ENCODE peak calls at places on chromosomes 16 and 17, in five cellular contexts. V is CD8-positive, alpha-beta T cell; T is cardiac muscle cell; R is PC-3; M is pancreas. A is an unnamed sample.

GRCh38 chr17:72079700-72080099 is 41.1 kb upstream of the SOX9 start:
- DNase-seq in T (no peak), R (peak; percentile 80), V (no peak), M (no peak), A (no peak)

GRCh38 chr16:20225334-20225733 is 102.0 kb downstream of the GP2 start:
- DNase-seq in T (no peak), V (no peak), R (no peak), M (no peak), A (no peak)

GRCh38 chr17:7435676-7436555 is 681 bp downstream of the TMEM102 start:
- DNase-seq in V (peak; percentile 36), M (peak; percentile 69), T (peak; percentile 46), R (peak; percentile 38), A (peak; percentile 66)

GRCh38 chr17:44372036-44372435 is 8.4 kb upstream of the FAM171A2 start:
- DNase-seq in V (no peak), R (no peak), M (no peak), T (no peak), A (no peak)

GRCh38 chr16:1362807-1363206 is 11.1 kb downstream of the GNPTG start:
- DNase-seq in V (no peak), R (no peak), T (no peak), M (no peak), A (no peak)

GRCh38 chr17:64198711-64199110 is 64.3 kb downstream of the TEX2 start:
- DNase-seq in R (no peak), M (no peak), T (no peak), V (no peak), A (no peak)

GRCh38 chr17:77869665-77870132 is 88.8 kb upstream of the TNRC6C start:
- DNase-seq in T (no peak), V (no peak), M (peak; percentile 29), R (no peak), A (no peak)

GRCh38 chr17:8693328-8693727 is 51.3 kb downstream of the CCDC42 start:
- DNase-seq in R (no peak), M (no peak), T (no peak), V (no peak), A (no peak)

GRCh38 chr17:74842599-74843351 is 16.9 kb downstream of the GRIN2C start:
- DNase-seq in T (peak; percentile 79), R (peak; percentile 82), M (peak; percentile 69), V (no peak), A (no peak)

GRCh38 chr17:71501716-71502115 is 619.1 kb upstream of the SOX9 start:
- DNase-seq in M (no peak), V (no peak), T (no peak), R (no peak), A (no peak)

GRCh38 chr17:6413073-6413472 is 21.8 kb downstream of the AIPL1 start:
- DNase-seq in V (no peak), M (no peak), T (peak; percentile 56), R (peak; percentile 73), A (no peak)

GRCh38 chr17:7745748-7746470 is 28.4 kb downstream of the DNAH2 start:
- DNase-seq in T (no peak), R (peak; percentile 82), V (no peak), M (no peak), A (no peak)

GRCh38 chr16:49158029-49158642 is 123.5 kb downstream of the CBLN1 start:
- DNase-seq in R (peak; percentile 45), T (peak; percentile 88), M (peak; percentile 17), V (no peak), A (no peak)

GRCh38 chr17:4559851-4560820 is at the start of gene GGT6:
- DNase-seq in M (peak; percentile 93), R (no peak), V (no peak), T (no peak), A (no peak)

GRCh38 chr16:69187387-69187890 is 475 bp downstream of the SNTB2 start:
- DNase-seq in T (peak; percentile 68), M (peak; percentile 41), R (peak; percentile 16), V (peak; percentile 23), A (peak; percentile 41)

GRCh38 chr16:67593288-67593687 is 31.0 kb downstream of the CTCF start:
- DNase-seq in M (no peak), T (no peak), R (no peak), V (no peak), A (no peak)

GRCh38 chr17:71409712-71410111 is 711.1 kb upstream of the SOX9 start:
- DNase-seq in T (no peak), R (peak; percentile 81), M (no peak), V (no peak), A (no peak)

GRCh38 chr17:8776861-8777260 is 18.5 kb upstream of the SPDYE4 start:
- DNase-seq in T (no peak), R (no peak), V (no peak), M (no peak), A (no peak)

GRCh38 chr17:77400445-77400870 is 259.7 kb downstream of the SEC14L1 start:
- DNase-seq in V (peak; percentile 66), T (peak; percentile 64), R (no peak), M (no peak), A (peak; percentile 74)

GRCh38 chr17:70271672-70272071 is 102.3 kb downstream of the KCNJ2 start:
- DNase-seq in M (no peak), T (no peak), R (peak; percentile 38), V (no peak), A (no peak)

GRCh38 chr16:61057635-61058034 is 978.6 kb downstream of the CDH8 start:
- DNase-seq in M (no peak), V (no peak), T (no peak), R (no peak), A (no peak)

GRCh38 chr16:31267332-31268032 is 7.7 kb downstream of the ITGAM start:
- DNase-seq in R (peak; percentile 40), T (no peak), M (no peak), V (no peak), A (no peak)

GRCh38 chr16:27378871-27379580 is 22.9 kb upstream of the IL21R start:
- DNase-seq in V (no peak), T (no peak), M (no peak), R (no peak), A (no peak)

GRCh38 chr17:76696763-76697701 is 13.7 kb downstream of the MXRA7 start:
- DNase-seq in V (no peak), R (peak; percentile 54), T (no peak), M (no peak), A (no peak)

GRCh38 chr17:66915204-66915611 is 49.3 kb upstream of the CACNG4 start:
- DNase-seq in R (peak; percentile 86), V (no peak), M (no peak), T (no peak), A (no peak)

GRCh38 chr16:68599586-68599985 is 45.5 kb upstream of the CDH3 start:
- DNase-seq in T (no peak), R (no peak), V (no peak), M (no peak), A (no peak)

GRCh38 chr16:57977418-57978069 is 6.6 kb upstream of the CNGB1 start:
- DNase-seq in V (no peak), M (no peak), T (no peak), R (no peak), A (no peak)

GRCh38 chr16:17448640-17449638 is 21.8 kb downstream of the XYLT1 start:
- DNase-seq in T (no peak), V (no peak), M (peak; percentile 53), R (no peak), A (peak; percentile 48)

GRCh38 chr17:82830249-82830661 is 9.6 kb downstream of the ZNF750 start:
- DNase-seq in M (no peak), V (no peak), T (no peak), R (no peak), A (no peak)

GRCh38 chr17:13888043-13888442 is 181.3 kb upstream of the COX10 start:
- DNase-seq in R (peak; percentile 16), M (no peak), V (no peak), T (peak; percentile 63), A (no peak)

GRCh38 chr17:77523562-77523961 is 382.8 kb downstream of the SEC14L1 start:
- DNase-seq in T (no peak), V (no peak), R (no peak), M (no peak), A (no peak)

GRCh38 chr16:71453051-71453450 is 9.0 kb downstream of the ZNF23 start:
- DNase-seq in T (no peak), M (no peak), R (no peak), V (no peak), A (no peak)

GRCh38 chr16:71448274-71448866 is 6.5 kb upstream of the TLE7 start:
- DNase-seq in R (no peak), M (no peak), T (no peak), V (no peak), A (no peak)

GRCh38 chr16:71443714-71444113 is 1.9 kb upstream of the TLE7 start:
- DNase-seq in M (no peak), R (no peak), T (no peak), V (no peak), A (no peak)

GRCh38 chr16:71449020-71449419 is 7.2 kb upstream of the TLE7 start:
- DNase-seq in M (no peak), R (no peak), V (no peak), T (no peak), A (no peak)
- H3K9me3 ChIP-seq in M (peaks cover 3% of the 10 kb centered on the region), R (peaks cover 34% of the 10 kb centered on the region), V (peaks cover 32% of the 10 kb centered on the region), T (peaks cover 8% of the 10 kb centered on the region), A (peaks cover 13% of the 10 kb centered on the region)

GRCh38 chr16:3824121-3824795 is 56.3 kb downstream of the CREBBP start:
- DNase-seq in T (no peak), R (no peak), V (no peak), M (no peak), A (no peak)

GRCh38 chr16:3825940-3826339 is 54.6 kb downstream of the CREBBP start:
- DNase-seq in M (no peak), R (no peak), T (no peak), V (no peak), A (no peak)

GRCh38 chr16:3822366-3823045 is 58.0 kb downstream of the CREBBP start:
- DNase-seq in M (no peak), R (no peak), V (no peak), T (no peak), A (no peak)

GRCh38 chr16:3825103-3825502 is 55.4 kb downstream of the CREBBP start:
- DNase-seq in M (no peak), T (no peak), V (no peak), R (peak; percentile 56), A (no peak)

GRCh38 chr16:3823427-3823826 is 57.1 kb downstream of the CREBBP start:
- DNase-seq in R (no peak), M (no peak), V (no peak), T (no peak), A (no peak)
- H3K4me1 ChIP-seq in R (peaks cover 35% of the 10 kb centered on the region), M (peaks cover 49% of the 10 kb centered on the region), V (peaks cover 82% of the 10 kb centered on the region), T (peaks cover 37% of the 10 kb centered on the region), A (peaks cover 94% of the 10 kb centered on the region)

GRCh38 chr16:56953006-56953405 is 8.7 kb upstream of the CETP start:
- DNase-seq in R (no peak), V (no peak), M (no peak), T (no peak), A (no peak)
- H3K27ac ChIP-seq in R (no peak overlapping the region), V (no peak overlapping the region), M (no peak overlapping the region), T (no peak overlapping the region), A (no peak overlapping the region)

DNA sequence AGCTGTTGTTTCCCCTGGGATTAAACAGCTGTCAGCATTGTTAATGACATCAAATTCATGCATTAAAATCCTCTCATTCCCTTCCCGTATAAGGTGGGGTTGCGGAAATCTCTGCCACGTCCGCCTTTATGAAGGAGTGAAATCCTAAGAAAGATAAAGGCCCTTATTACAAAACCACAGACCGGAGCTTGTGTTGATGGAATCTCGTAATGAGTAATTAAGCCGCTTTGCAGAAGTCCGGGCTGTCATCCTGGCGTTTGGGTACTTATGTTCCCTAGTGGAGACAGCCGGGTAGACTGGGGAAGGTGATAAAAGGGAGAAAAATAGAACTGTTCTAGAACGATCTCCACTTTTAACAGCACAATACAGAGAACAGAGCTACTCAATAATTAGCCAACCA is 627.5 kb downstream of the MAF start:
- DNase-seq in M (no peak), R (no peak), T (peak; percentile 30), V (no peak), A (no peak)
- H3K9me3 ChIP-seq in M (no peaks in the 10 kb centered on the region), R (no peaks in the 10 kb centered on the region), T (no peaks in the 10 kb centered on the region), V (no peaks in the 10 kb centered on the region), A (no peaks in the 10 kb centered on the region)

A was measured in CD4-positive, alpha-beta memory T cell.